ENCODE peak calls at places on chromosomes 12 and 14, in four cellular contexts. B is K562, N is GM12878, P is H1. A is an unnamed sample.

GRCh38 chr12:55060470-55060869 is 40.7 kb downstream of the NEUROD4 start:
- DNase-seq in P (no peak), N (peak), B (peak), A (no peak)

GRCh38 chr12:104752016-104752415 is 206.1 kb downstream of the SLC41A2 start:
- DNase-seq in B (no peak), N (no peak), P (no peak), A (no peak)

GRCh38 chr14:51203881-51204280 is 36.2 kb upstream of the TMX1 start:
- DNase-seq in N (no peak), P (no peak), B (no peak), A (no peak)

GRCh38 chr12:6346235-6346832 is 4.5 kb upstream of the TNFRSF1A start:
- DNase-seq in P (no peak), B (no peak), N (no peak), A (no peak)

GRCh38 chr12:26701604-26702215 is 131.3 kb downstream of the ITPR2 start:
- DNase-seq in P (no peak), N (no peak), B (peak), A (peak)

GRCh38 chr14:96852823-96853422 is 55.7 kb downstream of the VRK1 start:
- DNase-seq in B (peak), P (no peak), N (peak), A (peak)

GRCh38 chr14:51660720-51661119 is 9.0 kb downstream of the FRMD6 start:
- DNase-seq in P (no peak), B (no peak), N (no peak), A (no peak)

GRCh38 chr12:68885381-68885780 is 47.6 kb downstream of the CPM start:
- DNase-seq in P (no peak), B (no peak), N (no peak), A (no peak)

GRCh38 chr12:5654019-5654418 is 222.1 kb downstream of the NTF3 start:
- DNase-seq in B (no peak), P (no peak), N (no peak), A (no peak)

GRCh38 chr14:73977896-73978295 is 27.8 kb downstream of the COQ6 start:
- DNase-seq in N (no peak), P (no peak), B (no peak), A (no peak)

GRCh38 chr12:116880817-116881324 is 370 bp downstream of the HRK start:
- DNase-seq in B (peak), N (no peak), P (peak), A (no peak)

DNA sequence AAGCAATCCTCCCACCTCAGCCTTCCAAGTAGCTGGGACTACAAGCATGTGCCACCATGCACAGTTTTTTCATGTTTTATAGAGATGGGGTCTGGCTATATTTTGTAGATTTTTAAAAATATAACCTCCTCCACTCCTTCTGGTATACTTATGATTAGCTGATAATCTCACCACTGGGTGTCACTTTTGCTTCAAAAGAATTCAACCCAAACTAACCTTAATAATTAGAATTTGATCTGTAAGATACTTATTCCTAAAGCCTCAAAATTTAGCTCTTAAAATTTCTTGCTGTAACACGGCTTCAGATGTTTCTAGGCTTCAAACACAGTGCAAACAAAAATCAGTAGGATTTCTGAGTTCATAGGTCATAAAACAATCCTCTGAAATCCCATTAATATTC is 130.3 kb downstream of the CEP83 start:
- DNase-seq in N (no peak), P (no peak), B (no peak), A (no peak)
- TF ChIP-seq CEBPB in N (no peak), P (no peak), B (no peak), A (no peak)

GRCh38 chr12:121767525-121768016 is 25.9 kb downstream of the RHOF start:
- DNase-seq in P (no peak), N (no peak), B (no peak), A (no peak)
- TF ChIP-seq EGR1 in P (no peak), N (no peak), B (no peak), A (no peak)

DNA sequence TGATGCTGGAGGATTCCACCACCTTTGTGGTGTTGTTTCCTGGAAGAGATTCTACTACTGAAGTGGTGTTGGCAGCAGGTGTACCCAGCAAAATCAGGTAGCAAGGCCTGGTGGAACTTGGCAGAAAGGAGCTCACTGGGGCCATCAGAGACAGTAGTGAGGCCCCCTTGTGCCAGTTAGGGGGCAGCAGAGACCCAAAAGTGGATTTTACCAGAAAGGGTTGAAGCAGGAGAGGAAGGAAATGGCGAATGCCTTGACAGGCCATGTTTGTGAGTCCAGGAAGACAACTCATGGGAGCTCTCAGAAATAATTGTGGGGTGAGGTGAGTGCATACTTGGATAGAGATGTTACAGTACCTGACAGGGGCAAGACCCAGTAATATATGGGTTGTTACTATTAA is 137.7 kb upstream of the FGD4 start:
- DNase-seq in N (no peak), B (peak), P (no peak), A (no peak)
- TF ChIP-seq CEBPB in N (no peak), B (no peak), P (no peak), A (no peak)

GRCh38 chr14:100790785-100791667 is 34.9 kb upstream of the MEG3 start:
- DNase-seq in B (peak), P (no peak), N (no peak), A (no peak)

GRCh38 chr14:100787659-100788058 is 38.3 kb upstream of the MEG3 start:
- DNase-seq in B (no peak), N (no peak), P (no peak), A (no peak)

GRCh38 chr14:100786820-100787219 is 39.1 kb upstream of the MEG3 start:
- DNase-seq in N (no peak), P (no peak), B (no peak), A (no peak)

GRCh38 chr14:100789460-100790417 is 36.2 kb upstream of the MEG3 start:
- DNase-seq in N (no peak), B (no peak), P (no peak), A (no peak)

GRCh38 chr14:100788517-100789365 is 37.2 kb upstream of the MEG3 start:
- DNase-seq in B (peak), P (no peak), N (no peak), A (no peak)
- TF ChIP-seq EGR1 in B (no peak), P (no peak), N (no peak), A (no peak)

GRCh38 chr14:37262649-37263048 is 64.9 kb downstream of the MIPOL1 start:
- DNase-seq in B (no peak), P (no peak), N (no peak), A (no peak)

DNA sequence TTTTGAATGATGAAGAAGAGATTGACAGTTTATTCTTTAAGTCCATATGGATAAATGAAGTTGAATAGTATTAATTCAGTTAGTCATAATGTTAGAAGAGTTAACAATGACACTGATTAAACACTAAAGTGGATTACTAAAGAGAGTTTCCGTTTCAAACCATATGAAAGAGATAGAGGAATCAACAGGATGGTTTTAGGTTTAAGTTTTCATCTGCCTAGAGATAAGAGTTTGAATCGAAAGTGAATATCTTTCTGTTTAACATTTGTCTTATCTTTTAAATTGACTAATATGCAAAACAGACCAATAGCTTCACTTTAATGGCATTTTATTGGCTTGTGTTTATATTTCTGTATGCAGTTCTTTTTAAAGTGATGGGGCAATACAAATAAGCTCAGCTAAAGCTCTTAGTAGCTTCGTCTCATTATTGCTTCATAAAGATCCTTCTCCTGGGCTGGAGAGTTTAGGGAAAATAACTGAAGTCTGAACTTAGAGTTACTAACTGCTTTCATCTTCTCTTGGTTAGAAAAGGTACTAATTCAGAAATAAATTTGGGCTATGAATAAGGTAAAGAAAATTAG is 66.0 kb downstream of the MIPOL1 start:
- DNase-seq in B (no peak), N (no peak), P (no peak), A (no peak)
- TF ChIP-seq CEBPB in B (no peak), N (no peak), P (no peak), A (no peak)

DNA sequence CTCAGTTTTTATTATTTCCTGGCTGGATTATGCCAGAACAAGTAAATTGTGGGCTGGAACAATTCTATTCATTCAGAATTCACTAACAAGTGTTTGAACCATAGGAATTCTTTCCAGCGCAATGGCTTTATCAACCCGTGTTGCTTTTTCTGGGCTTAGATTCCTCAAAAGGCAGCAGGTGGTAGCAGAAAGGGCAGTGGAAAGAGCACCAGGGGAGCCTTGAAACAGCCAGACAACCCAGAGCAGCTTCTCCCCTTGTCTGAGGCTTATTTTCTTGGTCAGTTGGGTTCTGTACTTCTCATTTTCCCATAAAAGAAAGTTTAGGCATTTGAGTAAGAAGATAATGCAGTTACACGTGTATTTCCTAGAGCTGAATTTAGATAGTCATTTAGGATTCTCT is 130.7 kb downstream of the OTOGL start:
- DNase-seq in N (no peak), B (no peak), P (no peak), A (peak)
- TF ChIP-seq EGR1 in N (no peak), B (no peak), P (no peak), A (no peak)

GRCh38 chr12:53128780-53129747 is 25.8 kb downstream of the SOAT2 start:
- DNase-seq in N (no peak), B (no peak), P (peak), A (no peak)
- TF ChIP-seq CEBPB in N (no peak), B (no peak), P (no peak), A (no peak)

DNA sequence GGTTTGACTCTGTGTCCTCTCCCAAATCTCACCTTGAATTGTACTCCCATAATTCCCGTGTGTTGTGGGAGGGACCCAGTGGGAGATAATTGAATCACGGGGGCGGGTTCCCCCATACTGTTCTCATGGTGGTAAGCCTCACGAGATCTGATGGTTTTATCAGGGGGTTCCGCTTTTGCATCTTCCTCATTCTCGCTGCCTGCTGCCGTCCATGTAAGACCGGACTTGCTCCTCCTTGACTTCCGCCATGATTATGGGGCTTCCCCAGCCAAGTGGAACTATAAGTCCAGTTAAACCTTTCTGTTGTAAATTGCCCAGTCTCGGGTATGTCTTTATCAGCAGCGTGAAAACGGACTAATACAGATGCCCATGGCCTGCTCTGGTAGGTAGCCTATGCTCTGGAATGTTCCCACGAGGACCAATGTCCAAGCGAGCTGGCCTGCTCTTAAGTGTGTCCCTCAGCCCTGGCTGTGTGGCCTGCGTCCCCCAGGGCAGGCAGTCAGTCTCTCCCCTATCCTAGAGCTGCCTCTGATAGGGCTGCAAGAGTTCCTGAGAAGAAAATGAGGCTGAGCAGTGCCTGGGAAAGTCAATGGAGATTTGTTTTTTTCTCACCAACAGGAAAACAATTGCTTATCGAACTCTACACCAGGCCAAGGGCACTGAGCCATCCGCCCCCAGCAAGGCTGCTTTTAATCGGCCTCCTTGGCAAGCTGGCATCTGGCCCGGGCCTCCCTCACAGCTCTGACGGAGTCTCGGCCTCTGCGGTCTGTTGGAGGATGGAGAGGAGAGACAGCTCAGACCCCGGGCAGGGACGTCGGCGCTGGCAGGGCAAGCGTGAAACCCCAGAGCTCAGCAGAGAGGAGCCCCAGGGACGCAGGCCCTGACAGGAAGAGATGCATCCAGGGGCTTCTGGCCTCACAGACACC is 17.8 kb downstream of the CAMKK2 start:
- DNase-seq in P (no peak), N (no peak), B (no peak), A (no peak)
- TF ChIP-seq EGR1 in P (no peak), N (no peak), B (no peak), A (no peak)